ENCODE peak calls at places on chromosomes 6 and 20, in four cellular contexts. Z is neuronal stem cell, F is mesendoderm, H is colonic mucosa. J is an unnamed sample.

GRCh38 chr20:51365670-51366069 is 176.8 kb downstream of the NFATC2 start:
- DNase-seq in F (peak; percentile 24), Z (no peak), H (no peak), J (no peak)

GRCh38 chr20:8209061-8209460 is 77.0 kb downstream of the PLCB1 start:
- DNase-seq in Z (no peak), F (no peak), H (no peak), J (no peak)

GRCh38 chr6:39225543-39225942 is 3.7 kb downstream of the KCNK5 start:
- DNase-seq in H (peak; percentile 87), Z (no peak), F (peak; percentile 77), J (peak; percentile 88)

GRCh38 chr6:143400258-143401059 is 50.0 kb downstream of the ADAT2 start:
- DNase-seq in F (peak; percentile 25), Z (no peak), H (peak; percentile 52), J (no peak)

GRCh38 chr20:59829415-59830106 is 103.9 kb downstream of the SYCP2 start:
- DNase-seq in F (no peak), Z (no peak), H (peak; percentile 12), J (peak; percentile 24)

GRCh38 chr20:24049081-24049480 is 60.5 kb upstream of the GGTLC1 start:
- DNase-seq in F (no peak), H (no peak), Z (no peak), J (no peak)

GRCh38 chr20:19816386-19816785 is 58.3 kb downstream of the RIN2 start:
- DNase-seq in F (no peak), Z (no peak), H (no peak), J (no peak)

GRCh38 chr6:170043150-170043819 is 247.6 kb downstream of the DLL1 start:
- DNase-seq in H (no peak), F (no peak), Z (no peak), J (no peak)

GRCh38 chr6:32700391-32701040 is 34.1 kb upstream of the HLA-DQB1 start:
- DNase-seq in F (peak; percentile 81), H (peak; percentile 48), Z (peak; percentile 62), J (peak; percentile 80)

GRCh38 chr6:42050897-42051653 is 751 bp downstream of the TAF8 start:
- DNase-seq in F (no peak), Z (no peak), H (no peak), J (no peak)
- H3K9ac ChIP-seq in F (peak overlapping the region; percentile 75), Z (no peak overlapping the region), H (peak overlapping the region; percentile 25), J (peak overlapping the region; percentile 94)

DNA sequence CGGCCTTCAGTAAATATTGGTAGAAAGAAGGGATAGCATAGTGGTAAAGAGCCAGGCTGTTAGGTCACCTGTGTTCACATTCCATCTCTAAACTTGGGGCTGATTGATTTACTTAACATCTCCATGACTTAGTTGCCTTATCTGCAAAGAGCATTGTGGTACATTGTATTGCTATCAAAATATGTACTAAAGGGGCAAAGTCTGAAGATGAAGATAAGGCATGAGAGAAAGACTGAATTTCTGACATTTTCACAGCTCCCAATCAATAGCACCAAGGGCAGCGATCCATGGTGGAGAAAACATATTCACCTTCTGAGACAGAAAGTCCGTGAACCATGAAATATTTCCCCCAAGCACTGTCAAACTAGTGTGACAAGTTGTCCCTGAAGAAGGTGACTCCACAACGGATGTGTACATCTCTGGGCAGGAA is 223.3 kb upstream of the STXBP5 start:
- DNase-seq in H (no peak), Z (no peak), F (no peak), J (no peak)
- H3K9ac ChIP-seq in H (no peak overlapping the region), Z (no peak overlapping the region), F (no peak overlapping the region), J (no peak overlapping the region)

DNA sequence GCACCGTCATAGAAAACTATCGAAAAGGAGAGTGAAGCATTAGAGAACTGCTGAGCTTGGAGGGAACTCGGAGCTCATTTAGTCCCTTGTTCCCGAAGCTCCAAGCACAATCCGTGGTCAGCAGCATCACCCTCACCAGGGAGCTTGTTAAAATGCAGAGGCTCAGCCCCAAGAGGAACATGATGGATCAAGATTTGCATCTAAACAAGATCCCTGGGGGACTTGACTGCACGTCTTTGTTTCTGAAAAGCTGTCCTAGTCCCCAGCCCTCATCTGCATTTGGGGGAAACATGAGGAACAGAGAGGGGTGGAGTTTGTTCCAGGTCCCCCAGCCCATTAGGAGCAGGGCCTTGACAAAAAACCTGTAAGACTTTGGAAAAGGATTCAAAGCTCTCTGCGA is 4.1 kb upstream of the LBP start:
- DNase-seq in H (no peak), Z (peak; percentile 56), F (no peak), J (peak; percentile 82)
- H3K9ac ChIP-seq in H (no peak overlapping the region), Z (no peak overlapping the region), F (no peak overlapping the region), J (no peak overlapping the region)

DNA sequence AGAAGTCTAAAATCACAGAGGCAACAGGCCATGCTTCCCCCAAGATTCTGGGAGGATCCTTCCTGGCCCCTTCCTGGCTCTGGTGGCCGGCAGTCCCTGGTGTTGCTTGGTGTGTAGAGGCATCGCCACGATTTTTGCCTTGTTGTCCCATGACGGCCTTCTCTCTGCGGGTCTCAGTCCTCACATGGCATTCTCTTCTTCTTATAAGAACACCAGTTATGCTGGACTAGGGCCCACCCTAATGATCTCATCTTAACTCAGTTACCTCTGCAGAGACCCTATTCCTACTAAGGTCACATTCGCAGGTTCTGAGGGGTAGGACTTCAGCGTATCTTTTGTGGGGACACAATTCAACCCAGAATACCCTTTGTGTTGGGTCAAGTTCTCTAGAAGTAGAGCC is 168.0 kb downstream of the LINC00237 start:
- DNase-seq in H (no peak), Z (no peak), F (no peak), J (no peak)
- H3K9ac ChIP-seq in H (no peak overlapping the region), Z (no peak overlapping the region), F (no peak overlapping the region), J (no peak overlapping the region)

GRCh38 chr6:3164388-3164787 is 7.0 kb upstream of the TUBB2A start:
- DNase-seq in F (peak; percentile 60), H (no peak), Z (no peak), J (peak; percentile 72)

GRCh38 chr6:3162565-3163247 is 5.4 kb upstream of the TUBB2A start:
- DNase-seq in H (peak; percentile 84), Z (peak; percentile 77), F (peak; percentile 92), J (peak; percentile 91)

GRCh38 chr6:3162067-3162497 is 4.7 kb upstream of the TUBB2A start:
- DNase-seq in H (no peak), F (peak; percentile 77), Z (no peak), J (peak; percentile 71)

GRCh38 chr6:3165631-3166534 is 8.5 kb upstream of the TUBB2A start:
- DNase-seq in Z (peak; percentile 29), F (peak; percentile 98), H (no peak), J (peak; percentile 80)

GRCh38 chr6:3163248-3163594 is 5.9 kb upstream of the TUBB2A start:
- DNase-seq in F (no peak), Z (no peak), H (no peak), J (no peak)
- H3K9ac ChIP-seq in F (peak overlapping the region; percentile 65), Z (no peak overlapping the region), H (no peak overlapping the region), J (no peak overlapping the region)

GRCh38 chr6:148525453-148525852 is 182.8 kb downstream of the SASH1 start:
- DNase-seq in F (no peak), Z (no peak), H (no peak), J (no peak)
- H3K9ac ChIP-seq in F (no peak overlapping the region), Z (no peak overlapping the region), H (no peak overlapping the region), J (no peak overlapping the region)

J was measured in endodermal cell.